ENCODE peak calls at places on chromosomes 3 and 15, in eight cellular contexts. P is GM03348; W is SJSA1; F is Daoy; O is COR-L47; Y is NCI-H1694; D is left ventricle myocardium superior; H is stimulated activated CD8-positive, alpha-beta memory T cell treated with anti-CD3 and anti-CD28 coated beads, Interleukin-4, amount 100 ng/mL, for 48 hours. T is an unnamed sample.

GRCh38 chr15:78620839-78621421 is at the start of gene CHRNA3:
- DNase-seq in D (no peak), O (no peak), P (no peak), Y (no peak), H (no peak), W (peak), F (no peak), T (peak)

GRCh38 chr15:42832577-42832976 is 88.0 kb downstream of the TTBK2 start:
- DNase-seq in W (no peak), Y (no peak), F (peak), O (no peak), D (no peak), H (no peak), P (peak), T (no peak)

GRCh38 chr3:94896994-94897393 is 834.1 kb downstream of the NSUN3 start:
- DNase-seq in O (no peak), D (no peak), P (no peak), W (no peak), Y (no peak), F (no peak), H (no peak), T (no peak)

GRCh38 chr15:40891810-40892448 is 2.3 kb upstream of the VPS18 start:
- DNase-seq in D (no peak), F (peak), Y (no peak), H (peak), O (peak), P (peak), W (no peak), T (peak)

GRCh38 chr3:172100482-172100881 is 61.1 kb downstream of the FNDC3B start:
- DNase-seq in P (no peak), O (no peak), H (no peak), D (no peak), W (no peak), F (no peak), Y (no peak), T (no peak)

GRCh38 chr3:13607821-13608620 is 59.1 kb downstream of the FBLN2 start:
- DNase-seq in W (no peak), O (no peak), F (no peak), P (no peak), H (no peak), D (no peak), Y (no peak), T (no peak)

GRCh38 chr3:49673715-49674490 is at the start of gene APEH:
- DNase-seq in O (no peak), D (peak), H (peak), W (peak), F (peak), P (peak), Y (no peak), T (peak)

GRCh38 chr3:146159616-146160232 is 1.3 kb downstream of the PLOD2 start:
- DNase-seq in D (no peak), F (no peak), Y (no peak), H (no peak), P (no peak), W (no peak), O (no peak), T (no peak)

GRCh38 chr15:67744331-67745058 is 80.8 kb upstream of the SKOR1 start:
- DNase-seq in D (no peak), Y (no peak), W (no peak), H (no peak), P (no peak), F (no peak), O (no peak), T (no peak)

GRCh38 chr3:45223889-45224730 is 2.0 kb downstream of the TMEM158 start:
- DNase-seq in F (peak), O (no peak), D (no peak), W (no peak), H (peak), Y (no peak), P (peak), T (no peak)

GRCh38 chr3:195754141-195754540 is 33.4 kb downstream of the MUC20 start:
- DNase-seq in D (no peak), P (no peak), F (peak), O (no peak), Y (no peak), W (no peak), H (no peak), T (no peak)

GRCh38 chr3:108403198-108403597 is 106.8 kb downstream of the HHLA2 start:
- DNase-seq in W (no peak), H (no peak), P (no peak), F (no peak), Y (no peak), O (no peak), D (no peak), T (no peak)

GRCh38 chr15:41256103-41256502 is 25.0 kb downstream of the CHP1 start:
- DNase-seq in W (no peak), O (no peak), Y (no peak), F (no peak), H (no peak), D (no peak), P (no peak), T (no peak)

GRCh38 chr3:196638922-196639516 is 475 bp upstream of the NRROS start:
- DNase-seq in H (no peak), Y (no peak), O (no peak), P (peak), D (no peak), F (peak), W (no peak), T (no peak)

GRCh38 chr3:172065534-172065933 is 26.2 kb downstream of the FNDC3B start:
- DNase-seq in W (no peak), D (no peak), F (peak), Y (peak), H (no peak), P (peak), O (peak), T (no peak)

GRCh38 chr15:29812384-29812694 is 9.9 kb downstream of the TJP1 start:
- DNase-seq in W (no peak), F (peak), H (no peak), O (no peak), Y (no peak), D (no peak), P (peak), T (no peak)

GRCh38 chr3:64444619-64445317 is 219.5 kb upstream of the PRICKLE2 start:
- DNase-seq in Y (no peak), D (no peak), P (peak), O (no peak), W (no peak), H (no peak), F (no peak), T (no peak)

GRCh38 chr15:50260969-50261496 is 4.5 kb downstream of the HDC start:
- DNase-seq in O (no peak), Y (no peak), P (no peak), D (no peak), F (no peak), W (no peak), H (peak), T (no peak)

GRCh38 chr15:80242132-80242769 is 9.8 kb downstream of the CTXND1 start:
- DNase-seq in W (no peak), Y (no peak), O (peak), F (peak), D (peak), P (peak), H (no peak), T (no peak)

GRCh38 chr3:69542265-69543079 is 156.6 kb upstream of the FRMD4B start:
- DNase-seq in O (peak), D (peak), Y (no peak), P (no peak), H (no peak), F (peak), W (no peak), T (no peak)

GRCh38 chr3:126125781-126126251 is 41.9 kb upstream of the SLC41A3 start:
- DNase-seq in F (no peak), O (no peak), W (no peak), H (peak), D (no peak), P (no peak), Y (no peak), T (peak)

GRCh38 chr3:42067324-42067723 is 23.8 kb upstream of the TRAK1 start:
- DNase-seq in O (no peak), H (no peak), P (no peak), D (no peak), Y (no peak), W (no peak), F (no peak), T (no peak)

GRCh38 chr15:52392008-52392687 is 96.5 kb upstream of the MYO5C start:
- DNase-seq in H (no peak), W (no peak), P (peak), F (peak), O (no peak), Y (no peak), D (no peak), T (no peak)

GRCh38 chr3:12194669-12195161 is 36.0 kb upstream of the TIMP4 start:
- DNase-seq in O (no peak), Y (no peak), P (no peak), H (peak), W (no peak), F (peak), D (no peak), T (peak)

GRCh38 chr15:74826911-74827310 is 484 bp downstream of the CPLX3 start:
- DNase-seq in D (no peak), W (no peak), H (no peak), O (no peak), Y (no peak), P (no peak), F (no peak), T (no peak)

GRCh38 chr3:150302246-150302645 is 105.9 kb upstream of the TSC22D2 start:
- DNase-seq in W (no peak), O (no peak), D (no peak), Y (no peak), F (no peak), H (no peak), P (no peak), T (no peak)

GRCh38 chr3:133693821-133694220 is 32.1 kb upstream of the TOPBP1 start:
- DNase-seq in F (no peak), O (no peak), P (no peak), Y (no peak), H (no peak), W (no peak), D (no peak), T (no peak)

GRCh38 chr3:59480486-59480995 is 430.7 kb upstream of the CFAP20DC start:
- DNase-seq in D (no peak), P (peak), W (peak), O (no peak), F (peak), H (no peak), Y (no peak), T (no peak)

GRCh38 chr3:64647825-64648224 is 40.0 kb downstream of the ADAMTS9 start:
- DNase-seq in F (no peak), O (no peak), W (no peak), D (no peak), Y (no peak), H (no peak), P (no peak), T (no peak)

GRCh38 chr3:111850481-111850880 is 8.6 kb upstream of the PHLDB2 start:
- DNase-seq in W (no peak), Y (no peak), H (no peak), D (no peak), P (no peak), O (no peak), F (no peak), T (no peak)

GRCh38 chr3:89690649-89691048 is 583.2 kb downstream of the EPHA3 start:
- DNase-seq in F (no peak), O (no peak), D (no peak), Y (peak), W (no peak), H (no peak), P (no peak), T (no peak)